ENCODE peak calls at places on chromosomes 3 and 15, in nine cellular contexts. Q is T1000; Y is ovary; S is NCI-H2081; G is stimulated activated CD4-positive, alpha-beta T cell treated with anti-CD3 and anti-CD28 coated beads, Interleukin-1b, Interleukin-23, amount 100 ng/mL, for 1 hour; N is ELR; P is ACHN; V is astrocyte of the cerebellum; W is uterus. C is an unnamed sample.

GRCh38 chr15:99324700-99325099 is 73.4 kb downstream of the LRRC28 start:
- DNase-seq in S (no peak), Q (no peak), N (no peak), W (no peak), Y (no peak), P (no peak), G (no peak), V (no peak), C (no peak)

GRCh38 chr3:51710631-51711351 is 3.9 kb downstream of the GRM2 start:
- DNase-seq in N (peak), S (no peak), V (no peak), P (peak), Q (no peak), Y (peak), G (no peak), W (no peak), C (peak)

GRCh38 chr3:126781889-126782491 is 78.0 kb downstream of the CHCHD6 start:
- DNase-seq in P (peak), N (peak), V (peak), W (peak), Y (no peak), G (no peak), S (no peak), Q (no peak), C (no peak)

GRCh38 chr3:56879453-56880224 is 77.9 kb upstream of the ARHGEF3 start:
- DNase-seq in P (no peak), N (peak), Q (no peak), G (no peak), S (no peak), W (no peak), V (peak), Y (no peak), C (no peak)

GRCh38 chr3:177367783-177368182 is 170.5 kb upstream of the TBL1XR1 start:
- DNase-seq in Y (no peak), S (peak), N (no peak), V (no peak), Q (no peak), W (no peak), G (no peak), P (no peak), C (no peak)

GRCh38 chr15:51727141-51727897 is 10.1 kb downstream of the LYSMD2 start:
- DNase-seq in W (no peak), P (peak), V (no peak), N (peak), S (no peak), G (no peak), Y (no peak), Q (no peak), C (no peak)

GRCh38 chr3:110973263-110973895 is 98.2 kb upstream of the NECTIN3 start:
- DNase-seq in Y (no peak), S (no peak), W (no peak), V (no peak), G (no peak), P (no peak), N (no peak), Q (no peak), C (no peak)

GRCh38 chr3:6747017-6747416 is 113.9 kb upstream of the GRM7 start:
- DNase-seq in Y (no peak), G (no peak), W (no peak), P (no peak), Q (no peak), V (no peak), S (no peak), N (no peak), C (no peak)

GRCh38 chr3:192881159-192881786 is 36.4 kb downstream of the MB21D2 start:
- DNase-seq in V (no peak), S (no peak), N (no peak), W (no peak), Y (no peak), G (no peak), P (peak), Q (no peak), C (peak)

GRCh38 chr3:151843275-151843674 is 29.4 kb downstream of the AADAC start:
- DNase-seq in S (peak), P (no peak), V (no peak), G (no peak), Q (no peak), Y (no peak), W (no peak), N (no peak), C (no peak)

GRCh38 chr15:90818251-90819210 is 49.9 kb upstream of the FURIN start:
- DNase-seq in N (no peak), G (no peak), P (no peak), Y (no peak), Q (no peak), V (no peak), S (peak), W (no peak), C (peak)

GRCh38 chr3:186519021-186519658 is 25.0 kb downstream of the CRYGS start:
- DNase-seq in W (no peak), Q (no peak), Y (no peak), P (no peak), S (no peak), N (no peak), V (no peak), G (peak), C (no peak)

GRCh38 chr3:52429779-52430415 is 15.0 kb downstream of the SEMA3G start:
- DNase-seq in S (no peak), N (peak), P (no peak), V (no peak), W (peak), Q (no peak), Y (peak), G (no peak), C (no peak)